ENCODE peak calls at places on chromosome 13, in seven cellular contexts. J is right lobe of liver, P is BJ, A is GM23338, M is cardiac muscle cell, N is esophagus muscularis mucosa, E is breast epithelium. X is an unnamed sample. For H3K36me3, the result is how much of the 10 kb centered on the place peaks cover.

GRCh38 chr13:23510544-23510916 is 59.7 kb upstream of the TNFRSF19 start:
- DNase-seq in J (no peak), P (peak), A (no peak), M (no peak), N (no peak), E (no peak), X (no peak)

GRCh38 chr13:21203132-21203531 is 26.7 kb downstream of the MRPL57 start:
- DNase-seq in J (no peak), P (no peak), A (no peak), M (no peak), N (no peak), E (no peak), X (no peak)

GRCh38 chr13:32150239-32150638 is 118.7 kb downstream of the FRY start:
- DNase-seq in J (no peak), P (no peak), A (no peak), M (no peak), N (no peak), E (no peak), X (no peak)

GRCh38 chr13:50617134-50617721 is 226.3 kb downstream of the DLEU7 start:
- DNase-seq in J (no peak), P (peak), A (no peak), M (no peak), N (no peak), E (no peak), X (peak)

GRCh38 chr13:30464496-30465351 is 1.0 kb downstream of the HMGB1 start:
- DNase-seq in J (peak), P (no peak), A (peak), M (peak), N (peak), E (peak), X (no peak)

GRCh38 chr13:88288326-88288725 is 617.2 kb downstream of the SLITRK5 start:
- DNase-seq in J (no peak), P (no peak), A (no peak), M (no peak), N (no peak), E (no peak), X (no peak)

GRCh38 chr13:83499286-83499685 is 383.0 kb downstream of the SLITRK1 start:
- DNase-seq in J (no peak), P (no peak), A (no peak), M (no peak), N (no peak), E (no peak), X (no peak)

GRCh38 chr13:59790626-59791025 is 373.1 kb downstream of the DIAPH3 start:
- DNase-seq in J (no peak), P (no peak), A (no peak), M (no peak), N (no peak), E (no peak), X (no peak)

GRCh38 chr13:94272038-94272437 is 207.4 kb downstream of the DCT start:
- DNase-seq in J (no peak), P (no peak), A (no peak), M (no peak), N (no peak), E (no peak), X (peak)

GRCh38 chr13:84481958-84482357 is 599.7 kb upstream of the SLITRK1 start:
- DNase-seq in J (no peak), P (peak), A (no peak), M (no peak), N (no peak), E (no peak), X (no peak)

GRCh38 chr13:59319276-59319675 is 844.5 kb downstream of the DIAPH3 start:
- DNase-seq in J (no peak), P (no peak), A (no peak), M (no peak), N (no peak), E (no peak), X (no peak)

GRCh38 chr13:23470706-23471610 is 37.5 kb upstream of the SACS start:
- DNase-seq in J (no peak), P (no peak), A (no peak), M (no peak), N (no peak), E (no peak), X (no peak)

GRCh38 chr13:93004919-93005318 is 221.7 kb upstream of the GPC6 start:
- DNase-seq in J (no peak), P (no peak), A (peak), M (no peak), N (no peak), E (no peak), X (no peak)

GRCh38 chr13:21149568-21149967 is 26.8 kb downstream of the SKA3 start:
- DNase-seq in J (no peak), P (no peak), A (no peak), M (peak), N (no peak), E (no peak), X (no peak)

GRCh38 chr13:44191504-44192171 is 182.0 kb upstream of the SERP2 start:
- DNase-seq in J (peak), P (peak), A (peak), M (peak), N (no peak), E (no peak), X (no peak)

GRCh38 chr13:112252744-112253590 is 123.2 kb upstream of the SPACA7 start:
- DNase-seq in J (no peak), P (no peak), A (no peak), M (no peak), N (peak), E (no peak), X (no peak)

GRCh38 chr13:42041684-42042035 is 6.8 kb upstream of the DGKH start:
- DNase-seq in J (peak), P (no peak), A (peak), M (peak), N (no peak), E (peak), X (no peak)

GRCh38 chr13:20197361-20197834 is 4.7 kb upstream of the GJB2 start:
- DNase-seq in J (no peak), P (no peak), A (peak), M (peak), N (no peak), E (no peak), X (no peak)

GRCh38 chr13:30341815-30342570 is 34.6 kb upstream of the KATNAL1 start:
- DNase-seq in J (peak), P (peak), A (no peak), M (peak), N (no peak), E (peak), X (peak)

GRCh38 chr13:73870036-73870741 is 264.0 kb downstream of the KLF12 start:
- DNase-seq in J (no peak), P (no peak), A (no peak), M (no peak), N (no peak), E (no peak), X (no peak)

GRCh38 chr13:97423300-97424045 is 10.5 kb upstream of the RAP2A start:
- DNase-seq in J (no peak), P (no peak), A (no peak), M (no peak), N (no peak), E (no peak), X (no peak)

GRCh38 chr13:99151516-99151915 is 49.1 kb upstream of the UBAC2 start:
- DNase-seq in J (no peak), P (peak), A (no peak), M (no peak), N (no peak), E (no peak), X (peak)

GRCh38 chr13:110702089-110702488 is 3.8 kb downstream of the CARS2 start:
- DNase-seq in J (no peak), P (no peak), A (no peak), M (no peak), N (no peak), E (no peak), X (no peak)

GRCh38 chr13:110706570-110707378 is 858 bp upstream of the CARS2 start:
- DNase-seq in J (no peak), P (no peak), A (no peak), M (no peak), N (no peak), E (no peak), X (no peak)

GRCh38 chr13:110702591-110703526 is 3.1 kb downstream of the CARS2 start:
- DNase-seq in J (no peak), P (no peak), A (no peak), M (peak), N (no peak), E (no peak), X (no peak)

GRCh38 chr13:110705356-110705825 is 525 bp downstream of the CARS2 start:
- DNase-seq in J (no peak), P (no peak), A (no peak), M (no peak), N (no peak), E (no peak), X (no peak)

DNA sequence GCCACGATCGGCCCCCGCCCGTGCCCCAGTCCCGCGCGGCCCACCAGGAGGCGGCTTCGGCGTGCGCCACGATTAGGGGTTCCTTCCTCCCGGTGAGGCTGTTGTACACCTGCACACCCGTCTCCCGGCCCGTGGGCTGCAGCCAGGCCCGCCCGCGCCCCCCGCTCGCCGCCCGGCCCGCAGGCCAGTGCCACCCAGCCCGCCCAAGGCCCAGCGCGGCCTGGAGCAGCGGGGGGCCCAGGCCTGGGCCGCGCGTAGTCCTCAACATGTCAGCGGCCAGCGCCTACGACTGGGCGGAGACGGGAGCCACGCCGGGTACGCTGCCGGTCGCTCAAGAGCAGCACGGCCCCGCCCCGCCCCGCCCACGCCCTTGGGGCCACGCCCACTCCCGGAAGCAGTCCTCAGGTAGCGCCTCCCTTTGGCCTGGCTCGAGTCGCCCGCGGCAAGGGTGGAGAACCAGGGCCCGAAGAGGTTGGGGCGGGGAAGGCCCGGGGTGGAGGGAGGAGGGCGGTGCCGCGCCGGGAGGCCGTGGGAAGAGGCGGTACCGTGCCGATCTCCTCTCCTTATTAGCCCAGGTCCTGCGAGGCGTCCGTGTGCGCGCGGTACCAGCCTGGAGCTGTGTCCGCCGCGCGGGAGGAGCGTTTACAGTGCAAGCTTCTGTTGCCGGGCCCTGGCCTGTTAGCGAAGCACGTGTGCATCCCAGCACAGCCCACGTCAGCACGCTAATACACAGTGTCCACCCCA is at the start of gene CARS2:
- DNase-seq in J (peak), P (peak), A (peak), M (peak), N (peak), E (peak), X (peak)
- TF ChIP-seq CTCF in J (no peak), P (peak), A (no peak), M (no peak), N (peak), E (no peak), X (peak)

DNA sequence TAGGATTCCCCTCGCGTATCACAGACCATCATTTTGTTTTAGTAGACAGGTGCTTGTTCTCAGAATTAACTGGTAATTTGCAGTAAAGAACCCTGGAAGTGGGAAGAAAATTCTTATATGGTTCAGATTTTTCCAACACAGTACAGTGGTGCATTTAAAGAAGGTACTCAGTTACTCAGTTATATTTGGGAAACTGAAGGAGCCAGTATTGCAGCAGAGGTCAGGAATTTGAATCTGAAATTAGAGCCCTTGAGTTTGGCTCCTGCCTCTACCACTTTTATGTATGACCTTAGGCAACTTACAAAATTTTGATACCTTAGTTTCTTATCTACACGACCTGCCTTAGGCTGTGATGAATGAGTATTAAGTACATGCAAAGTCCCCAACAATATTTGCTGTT is 19.7 kb downstream of the METTL21C start:
- DNase-seq in J (no peak), P (no peak), A (no peak), M (no peak), N (no peak), E (no peak), X (no peak)
- H3K36me3 ChIP-seq in J (under half), P (under half), A (under half), M (half or more), N (under half), E (under half), X (under half)

GRCh38 chr13:27355894-27356293 is 68.5 kb upstream of the GTF3A start:
- DNase-seq in J (no peak), P (no peak), A (peak), M (peak), N (no peak), E (no peak), X (no peak)

GRCh38 chr13:27353653-27354052 is 70.8 kb upstream of the GTF3A start:
- DNase-seq in J (no peak), P (no peak), A (no peak), M (no peak), N (no peak), E (no peak), X (no peak)

GRCh38 chr13:27353166-27353583 is 71.2 kb upstream of the GTF3A start:
- DNase-seq in J (no peak), P (no peak), A (no peak), M (no peak), N (no peak), E (no peak), X (peak)

GRCh38 chr13:27354379-27354778 is 70.0 kb upstream of the GTF3A start:
- DNase-seq in J (no peak), P (no peak), A (no peak), M (no peak), N (no peak), E (no peak), X (no peak)

GRCh38 chr13:27352698-27353097 is 71.7 kb upstream of the GTF3A start:
- DNase-seq in J (no peak), P (no peak), A (no peak), M (no peak), N (no peak), E (no peak), X (no peak)
- TF ChIP-seq CTCF in J (no peak), P (no peak), A (no peak), M (no peak), N (no peak), E (no peak), X (no peak)

GRCh38 chr13:46127336-46128023 is 22.6 kb upstream of the CPB2 start:
- DNase-seq in J (no peak), P (no peak), A (no peak), M (no peak), N (no peak), E (no peak), X (no peak)

GRCh38 chr13:46126074-46126473 is 21.2 kb upstream of the CPB2 start:
- DNase-seq in J (no peak), P (no peak), A (no peak), M (no peak), N (no peak), E (no peak), X (no peak)

GRCh38 chr13:46124531-46124966 is 19.7 kb upstream of the CPB2 start:
- DNase-seq in J (no peak), P (no peak), A (no peak), M (no peak), N (no peak), E (no peak), X (no peak)

GRCh38 chr13:46124967-46125933 is 20.4 kb upstream of the CPB2 start:
- DNase-seq in J (no peak), P (no peak), A (no peak), M (no peak), N (no peak), E (no peak), X (no peak)

GRCh38 chr13:46126552-46127171 is 21.8 kb upstream of the CPB2 start:
- DNase-seq in J (peak), P (no peak), A (peak), M (peak), N (no peak), E (peak), X (peak)
- H3K36me3 ChIP-seq in J (under half), P (under half), A (under half), M (under half), N (under half), E (under half), X (under half)

GRCh38 chr13:78586706-78587105 is 16.6 kb downstream of the POU4F1 start:
- DNase-seq in J (no peak), P (no peak), A (peak), M (peak), N (no peak), E (no peak), X (no peak)
- TF ChIP-seq CTCF in J (no peak), P (peak), A (peak), M (peak), N (no peak), E (no peak), X (peak)

DNA sequence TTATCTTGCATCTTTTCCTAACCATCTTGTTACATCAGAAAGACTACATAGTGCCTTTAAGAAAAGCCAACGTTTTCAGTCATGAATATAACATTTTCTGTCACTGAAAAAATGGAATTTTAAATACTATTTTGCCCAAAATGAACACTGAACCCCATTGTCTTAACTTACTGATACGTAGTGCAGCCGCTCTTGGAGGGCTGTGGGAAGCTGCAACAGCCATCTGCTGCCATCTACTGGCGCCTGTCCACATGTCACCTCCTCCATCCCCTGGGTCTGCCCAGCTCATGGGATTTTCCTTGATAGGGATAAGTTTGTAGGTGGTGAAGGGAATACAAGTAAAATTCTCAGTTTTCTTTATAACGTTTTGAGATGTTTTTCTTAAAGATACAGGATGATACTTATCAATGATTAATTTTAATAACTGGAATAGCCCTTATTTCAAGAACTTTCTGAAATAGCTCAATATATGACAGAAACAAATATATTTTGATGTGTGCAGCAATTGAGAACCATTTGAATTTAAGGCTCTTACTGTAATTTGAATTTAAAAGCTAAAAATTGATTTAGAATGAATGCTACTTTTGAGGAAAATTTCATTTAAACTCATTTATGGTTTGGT is 73.7 kb downstream of the GGACT start:
- DNase-seq in J (peak), P (no peak), A (peak), M (peak), N (no peak), E (peak), X (peak)
- H3K36me3 ChIP-seq in J (under half), P (under half), A (under half), M (under half), N (under half), E (under half), X (under half)

GRCh38 chr13:114045113-114045735 is 71.3 kb upstream of the C13orf46 start:
- DNase-seq in J (no peak), P (no peak), A (no peak), M (no peak), N (no peak), E (no peak), X (no peak)
- TF ChIP-seq CTCF in J (no peak), P (no peak), A (no peak), M (no peak), N (no peak), E (no peak), X (no peak)

DNA sequence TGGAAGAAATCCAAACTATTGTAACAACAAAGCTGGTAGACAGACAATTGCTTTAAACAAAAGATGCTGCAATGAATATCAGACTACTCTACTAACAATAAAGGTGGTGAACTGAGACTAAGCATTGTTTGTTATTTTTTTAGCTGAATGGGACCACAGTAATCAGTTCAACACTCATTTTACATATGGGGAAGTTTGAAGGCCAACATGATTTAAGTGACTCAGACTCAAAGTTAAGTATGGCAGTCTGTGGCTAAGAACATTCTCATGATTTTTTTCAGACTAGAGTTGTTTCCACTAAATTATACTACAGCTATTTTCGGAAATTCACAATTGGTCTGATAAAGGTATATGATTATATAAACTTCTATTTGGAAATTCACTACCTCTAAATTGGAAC is 10.4 kb downstream of the EXOSC8 start:
- DNase-seq in J (no peak), P (no peak), A (no peak), M (no peak), N (no peak), E (no peak), X (no peak)
- H3K36me3 ChIP-seq in J (under half), P (under half), A (under half), M (half or more), N (half or more), E (under half), X (under half)

GRCh38 chr13:89363144-89363543 is 1692.0 kb downstream of the SLITRK5 start:
- DNase-seq in J (no peak), P (no peak), A (peak), M (no peak), N (no peak), E (no peak), X (no peak)

DNA sequence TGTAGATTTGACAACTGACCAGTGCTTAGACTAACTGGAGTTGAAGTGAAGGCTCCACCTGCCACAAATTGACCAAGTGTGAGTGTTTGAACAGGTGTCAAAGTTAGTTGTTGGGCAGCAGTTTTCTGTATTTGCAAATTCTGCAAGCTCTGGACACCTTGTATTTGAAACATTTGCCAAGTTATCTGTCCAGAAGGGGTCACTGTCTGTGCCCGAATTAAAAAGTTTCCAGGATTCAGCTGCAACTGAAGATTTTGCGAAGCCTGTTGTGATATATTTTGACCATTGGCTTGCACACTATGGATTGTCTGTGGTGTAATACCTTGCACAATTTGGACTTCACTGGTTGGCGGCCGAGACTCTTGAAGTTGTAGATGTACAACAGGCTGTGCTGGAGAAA is 1690.7 kb downstream of the SLITRK5 start:
- DNase-seq in J (no peak), P (no peak), A (no peak), M (no peak), N (no peak), E (no peak), X (no peak)
- TF ChIP-seq CTCF in J (peak), P (no peak), A (peak), M (peak), N (no peak), E (no peak), X (peak)

DNA sequence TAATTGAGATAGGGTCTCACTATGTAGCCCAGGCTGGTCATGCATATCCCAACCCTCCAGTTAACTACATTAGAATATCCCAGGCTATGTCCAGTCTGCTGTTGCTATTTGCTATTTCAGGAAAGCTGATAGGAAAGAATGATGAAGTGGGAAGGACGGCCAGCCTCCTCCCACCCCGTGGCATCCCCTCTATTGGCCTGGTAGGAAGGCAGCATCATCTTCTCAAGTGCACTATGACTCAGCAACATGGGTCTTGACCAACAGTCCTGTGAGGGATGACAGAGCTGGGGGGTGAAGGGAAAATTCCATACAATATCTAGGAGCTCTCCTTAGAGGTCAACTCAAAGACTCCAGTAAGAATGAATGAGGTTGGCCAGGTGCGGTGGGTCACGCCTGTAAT is 48.0 kb upstream of the ABCC4 start:
- DNase-seq in J (no peak), P (no peak), A (no peak), M (no peak), N (no peak), E (no peak), X (no peak)
- H3K36me3 ChIP-seq in J (under half), P (under half), A (under half), M (under half), N (under half), E (under half), X (under half)